ENCODE peak calls at places on chromosomes 13 and 19, in six cellular contexts. B is IMR-90; Z is left lung; H is heart right ventricle; M is CD8-positive, alpha-beta memory T cell; A is astrocyte of the spinal cord. Q is an unnamed sample.

GRCh38 chr19:43311706-43312105 is 41.8 kb upstream of the CD177 start:
- DNase-seq in B (no peak), Z (no peak), H (no peak), M (no peak), A (no peak), Q (no peak)

GRCh38 chr19:10889880-10890279 is 18.5 kb downstream of the CARM1 start:
- DNase-seq in B (no peak), Z (no peak), H (no peak), M (no peak), A (no peak), Q (no peak)

GRCh38 chr19:2546128-2547032 is 70.5 kb downstream of the GADD45B start:
- DNase-seq in B (no peak), Z (peak), H (peak), M (no peak), A (peak), Q (no peak)

GRCh38 chr19:56119585-56119978 is 1.5 kb downstream of the ZNF787 start:
- DNase-seq in B (peak), Z (peak), H (no peak), M (no peak), A (no peak), Q (no peak)

GRCh38 chr13:84263354-84264069 is 381.2 kb upstream of the SLITRK1 start:
- DNase-seq in B (no peak), Z (no peak), H (no peak), M (no peak), A (no peak), Q (no peak)

GRCh38 chr13:56755181-56755580 is 385.5 kb upstream of the PRR20A start:
- DNase-seq in B (no peak), Z (no peak), H (no peak), M (no peak), A (no peak), Q (no peak)

GRCh38 chr13:36480726-36481485 is 48.6 kb downstream of the CCNA1 start:
- DNase-seq in B (no peak), Z (no peak), H (no peak), M (no peak), A (no peak), Q (no peak)

GRCh38 chr13:101751488-101751887 is 299.0 kb downstream of the ITGBL1 start:
- DNase-seq in B (peak), Z (no peak), H (no peak), M (no peak), A (peak), Q (peak)

GRCh38 chr13:49869514-49869913 is 66.6 kb downstream of the SPRYD7 start:
- DNase-seq in B (peak), Z (no peak), H (no peak), M (no peak), A (peak), Q (no peak)

GRCh38 chr13:69291292-69291906 is 816.2 kb upstream of the ATXN8OS start:
- DNase-seq in B (no peak), Z (no peak), H (no peak), M (no peak), A (no peak), Q (no peak)

GRCh38 chr19:45924891-45925447 is 10.4 kb upstream of the NANOS2 start:
- DNase-seq in B (no peak), Z (no peak), H (no peak), M (no peak), A (no peak), Q (no peak)

GRCh38 chr13:114128624-114129522 is 3.5 kb downstream of the RASA3 start:
- DNase-seq in B (peak), Z (peak), H (peak), M (peak), A (peak), Q (peak)

GRCh38 chr13:35025314-35025713 is 83.2 kb downstream of the NBEA start:
- DNase-seq in B (no peak), Z (no peak), H (no peak), M (no peak), A (no peak), Q (no peak)

GRCh38 chr19:6718741-6719539 is 1.5 kb downstream of the C3 start:
- DNase-seq in B (no peak), Z (peak), H (no peak), M (peak), A (no peak), Q (no peak)

GRCh38 chr13:44132710-44133109 is 240.9 kb upstream of the SERP2 start:
- DNase-seq in B (peak), Z (peak), H (peak), M (no peak), A (peak), Q (no peak)

GRCh38 chr13:21012841-21013681 is 48.3 kb downstream of the LATS2 start:
- DNase-seq in B (no peak), Z (no peak), H (no peak), M (no peak), A (no peak), Q (no peak)

GRCh38 chr19:3184847-3185481 is 766 bp upstream of the NCLN start:
- DNase-seq in B (no peak), Z (peak), H (no peak), M (peak), A (no peak), Q (peak)

GRCh38 chr13:69657676-69658075 is 449.9 kb upstream of the ATXN8OS start:
- DNase-seq in B (no peak), Z (no peak), H (no peak), M (no peak), A (no peak), Q (no peak)

GRCh38 chr13:35927554-35927953 is 203.6 kb downstream of the DCLK1 start:
- DNase-seq in B (peak), Z (no peak), H (peak), M (no peak), A (peak), Q (no peak)

GRCh38 chr13:97429681-97430081 is 4.3 kb upstream of the RAP2A start:
- DNase-seq in B (peak), Z (no peak), H (peak), M (no peak), A (peak), Q (peak)

GRCh38 chr19:8036438-8037099 is 16.0 kb upstream of the CCL25 start:
- DNase-seq in B (no peak), Z (no peak), H (no peak), M (no peak), A (no peak), Q (no peak)

GRCh38 chr19:29299416-29300380 is 86.7 kb upstream of the UQCRFS1 start:
- DNase-seq in B (no peak), Z (no peak), H (no peak), M (no peak), A (no peak), Q (no peak)

DNA sequence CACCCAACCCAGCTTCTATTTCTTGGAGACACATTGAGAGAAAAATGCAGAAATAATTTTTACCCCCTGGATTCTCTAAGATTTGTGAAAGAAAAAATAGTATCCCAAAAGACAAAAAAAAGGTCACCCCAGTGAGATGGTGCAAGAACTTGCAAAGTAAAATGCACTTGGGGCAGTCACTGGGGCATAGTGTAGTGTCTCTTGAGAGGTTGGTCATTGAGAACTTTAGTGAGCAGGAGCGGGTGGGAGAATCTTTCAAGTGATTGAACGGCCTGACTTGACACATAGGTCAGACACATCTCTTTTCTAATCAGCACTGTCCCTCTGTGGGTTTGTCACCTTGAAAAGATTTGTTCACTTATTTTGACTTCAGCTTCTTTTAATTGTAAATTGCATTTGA is 2.4 kb downstream of the ZNF85 start:
- DNase-seq in B (no peak), Z (no peak), H (no peak), M (no peak), A (no peak), Q (no peak)
- H3K4me3 ChIP-seq in B (no peak), Z (no peak), H (no peak), M (no peak), A (no peak), Q (no peak)

DNA sequence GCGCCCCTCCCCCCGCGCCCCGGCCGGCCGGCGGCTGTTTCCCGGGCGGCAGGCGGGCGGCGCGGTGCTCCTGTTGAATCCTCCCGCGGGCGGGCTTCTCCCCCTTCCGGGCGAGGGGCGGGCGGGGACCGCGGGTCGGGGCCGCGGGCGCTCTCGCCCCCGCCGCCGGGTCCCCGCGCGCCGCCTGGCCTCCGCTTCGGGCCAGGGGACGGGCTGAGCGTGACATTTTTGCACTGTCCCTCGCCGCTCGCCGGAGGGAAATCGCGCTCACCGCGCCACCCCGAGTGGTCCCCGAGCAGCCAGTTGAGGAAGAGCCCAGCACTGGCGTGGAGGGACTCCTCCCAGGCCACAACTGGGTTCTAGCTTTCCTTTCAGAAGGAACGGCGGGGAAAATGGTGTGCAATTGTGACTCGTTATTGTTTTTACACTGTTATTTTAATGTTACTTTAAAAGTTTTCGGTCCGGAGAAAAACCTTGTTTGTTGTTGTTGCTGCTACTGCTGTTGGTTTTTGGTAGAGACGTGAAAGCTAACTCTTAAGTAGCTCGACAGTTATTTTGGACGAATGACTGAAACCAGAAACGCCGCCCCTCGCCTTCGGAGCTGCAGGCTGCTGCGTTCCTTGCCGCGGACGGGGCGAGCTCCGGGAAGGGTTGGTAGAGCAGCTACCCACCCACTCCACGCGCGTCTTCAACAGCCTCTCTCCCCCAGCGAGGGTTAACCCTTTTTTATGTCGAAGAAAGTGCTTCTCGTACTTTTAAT is 942 bp downstream of the PDS5B start:
- DNase-seq in B (peak), Z (peak), H (peak), M (peak), A (peak), Q (peak)
- H3K4me3 ChIP-seq in B (peak), Z (peak), H (peak), M (peak), A (peak), Q (peak)

DNA sequence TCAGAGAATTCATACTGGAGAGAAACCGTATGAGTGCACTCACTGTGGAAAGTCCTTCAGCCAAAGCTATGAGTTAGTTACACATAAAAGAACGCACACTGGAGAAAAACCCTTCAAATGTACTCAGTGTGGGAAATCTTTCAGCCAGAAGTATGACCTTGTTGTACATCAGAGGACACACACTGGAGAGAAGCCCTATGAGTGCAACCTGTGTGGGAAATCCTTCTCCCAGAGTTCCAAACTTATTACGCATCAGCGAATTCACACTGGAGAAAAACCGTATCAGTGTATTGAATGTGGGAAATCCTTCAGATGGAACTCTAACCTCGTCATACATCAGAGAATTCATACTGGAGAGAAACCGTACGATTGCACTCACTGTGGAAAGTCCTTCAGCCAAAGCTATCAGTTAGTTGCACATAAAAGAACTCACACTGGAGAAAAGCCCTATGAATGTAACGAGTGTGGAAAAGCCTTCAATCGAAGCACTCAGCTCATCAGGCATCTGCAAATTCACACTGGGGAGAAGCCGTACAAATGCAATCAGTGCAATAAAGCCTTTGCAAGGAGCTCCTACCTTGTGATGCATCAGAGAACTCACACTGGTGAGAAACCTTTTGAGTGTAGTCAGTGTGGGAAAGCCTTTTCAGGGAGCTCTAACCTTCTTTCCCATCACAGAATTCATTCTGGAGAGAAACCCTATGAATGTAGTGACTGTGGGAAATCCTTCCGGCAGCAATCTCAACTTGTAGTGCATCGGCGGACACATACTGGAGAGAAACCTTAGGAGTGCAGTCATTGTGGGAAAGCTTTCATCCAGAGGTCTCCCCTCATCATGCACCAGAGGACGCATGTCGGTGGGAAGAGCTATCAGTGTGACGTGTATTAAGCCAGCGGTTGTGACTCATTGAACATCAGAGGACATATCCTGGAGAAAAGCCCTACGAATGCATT is 16.5 kb upstream of the ZNF8 start:
- DNase-seq in B (no peak), Z (no peak), H (no peak), M (no peak), A (peak), Q (no peak)
- H3K4me3 ChIP-seq in B (no peak), Z (no peak), H (no peak), M (peak), A (no peak), Q (no peak)

GRCh38 chr19:41811981-41812380 is 15.6 kb downstream of the CEACAM3 start:
- DNase-seq in B (no peak), Z (no peak), H (no peak), M (no peak), A (no peak), Q (no peak)

GRCh38 chr19:41811036-41811435 is 14.6 kb downstream of the CEACAM3 start:
- DNase-seq in B (no peak), Z (peak), H (peak), M (no peak), A (no peak), Q (no peak)

GRCh38 chr19:41810301-41810700 is 13.9 kb downstream of the CEACAM3 start:
- DNase-seq in B (no peak), Z (no peak), H (no peak), M (no peak), A (no peak), Q (no peak)

GRCh38 chr19:41807176-41807575 is 10.8 kb downstream of the CEACAM3 start:
- DNase-seq in B (no peak), Z (no peak), H (no peak), M (no peak), A (no peak), Q (no peak)

DNA sequence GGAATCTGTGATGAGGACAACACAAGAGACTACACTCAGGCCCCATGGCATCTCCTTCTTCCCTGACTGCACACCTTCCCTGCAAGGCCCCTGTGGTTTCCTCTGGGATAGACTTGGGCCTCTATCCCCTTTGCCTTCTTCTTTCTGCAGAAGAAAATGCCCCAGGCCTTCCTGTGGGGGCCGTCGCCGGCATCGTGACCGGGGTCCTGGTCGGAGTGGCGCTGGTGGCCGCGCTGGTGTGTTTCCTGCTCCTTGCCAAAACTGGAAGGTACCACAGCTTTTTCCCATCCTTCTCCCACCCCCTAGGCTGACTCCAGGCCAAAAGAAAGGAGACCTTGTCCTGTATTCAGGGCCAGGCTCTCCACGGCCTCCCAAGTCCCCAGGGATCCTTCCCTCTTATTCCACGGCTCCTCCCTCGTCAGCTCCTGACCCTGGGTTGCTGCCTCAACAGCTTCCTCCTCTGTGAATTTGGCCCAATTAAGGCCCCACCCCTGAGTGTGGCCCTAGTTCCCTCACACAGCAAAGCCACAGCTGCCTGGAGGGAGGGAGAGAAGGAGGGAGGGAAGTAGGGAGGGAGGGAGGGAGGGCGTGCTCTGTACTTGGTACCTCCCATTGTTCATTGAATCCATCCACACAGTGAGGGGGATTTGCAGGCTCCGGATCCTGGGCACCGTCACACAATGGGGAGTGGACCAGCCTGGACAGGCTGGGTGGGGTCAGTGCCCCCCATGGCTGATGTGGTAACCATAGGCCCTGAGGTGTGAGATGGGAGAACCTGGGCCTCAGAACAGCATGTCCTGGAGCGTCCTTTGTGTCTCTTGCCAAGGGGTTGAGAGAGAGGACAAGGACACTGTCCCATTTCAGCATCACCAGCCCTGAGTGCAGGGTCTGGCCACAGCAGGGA is 12.5 kb downstream of the CEACAM3 start:
- DNase-seq in B (no peak), Z (peak), H (peak), M (no peak), A (no peak), Q (no peak)
- H3K4me3 ChIP-seq in B (no peak), Z (no peak), H (no peak), M (no peak), A (no peak), Q (no peak)

GRCh38 chr19:48751835-48752510 is 468 bp downstream of the FUT1 start:
- DNase-seq in B (no peak), Z (no peak), H (no peak), M (no peak), A (no peak), Q (no peak)
- H3K4me3 ChIP-seq in B (peak), Z (peak), H (peak), M (peak), A (peak), Q (peak)

Q was measured in skeletal muscle cell.